ENCODE peak calls at places on chromosomes 16 and 17, in eight cellular contexts. N, F, T, S, D, L, W and Z are unnamed samples.

GRCh38 chr16:84194018-84194417 is 3.1 kb downstream of the ADAD2 start:
- DNase-seq in N (no peak), F (no peak), T (no peak), S (no peak), D (no peak), L (no peak), W (no peak), Z (no peak)

GRCh38 chr17:19486351-19487008 is 47.2 kb upstream of the SLC47A1 start:
- DNase-seq in N (no peak), F (no peak), T (no peak), S (no peak), D (no peak), L (no peak), W (no peak), Z (no peak)

GRCh38 chr16:84045818-84046470 is 3.3 kb upstream of the SLC38A8 start:
- DNase-seq in N (no peak), F (no peak), T (no peak), S (no peak), D (no peak), L (no peak), W (no peak), Z (no peak)

GRCh38 chr17:50003916-50004315 is 8.9 kb upstream of the DLX3 start:
- DNase-seq in N (no peak), F (no peak), T (no peak), S (no peak), D (no peak), L (no peak), W (no peak), Z (no peak)

GRCh38 chr16:73280366-73280765 is 232.4 kb upstream of the ZFHX3 start:
- DNase-seq in N (no peak), F (no peak), T (no peak), S (no peak), D (no peak), L (no peak), W (no peak), Z (no peak)

GRCh38 chr17:34756670-34757021 is 177.3 kb downstream of the TMEM132E start:
- DNase-seq in N (no peak), F (no peak), T (no peak), S (peak; percentile 74), D (no peak), L (no peak), W (no peak), Z (no peak)

GRCh38 chr17:76385892-76386786 is 1.7 kb downstream of the SPHK1 start:
- DNase-seq in N (peak; percentile 84), F (peak; percentile 65), T (peak; percentile 69), S (peak; percentile 76), D (peak; percentile 51), L (no peak), W (peak; percentile 98), Z (peak; percentile 83)

GRCh38 chr16:50401355-50401754 is 32.6 kb upstream of the BRD7 start:
- DNase-seq in N (no peak), F (no peak), T (no peak), S (no peak), D (no peak), L (no peak), W (no peak), Z (no peak)

GRCh38 chr17:40192961-40193360 is 15.7 kb downstream of the RAPGEFL1 start:
- DNase-seq in N (no peak), F (no peak), T (no peak), S (no peak), D (no peak), L (no peak), W (no peak), Z (no peak)

GRCh38 chr16:56836410-56836834 is 28.6 kb upstream of the SLC12A3 start:
- DNase-seq in N (no peak), F (no peak), T (no peak), S (no peak), D (no peak), L (no peak), W (no peak), Z (no peak)

GRCh38 chr16:80852261-80852872 is 48.0 kb upstream of the CDYL2 start:
- DNase-seq in N (peak; percentile 4), F (no peak), T (no peak), S (no peak), D (no peak), L (peak; percentile 1), W (peak; percentile 28), Z (peak; percentile 61)

GRCh38 chr17:57490890-57491289 is 234.6 kb downstream of the MSI2 start:
- DNase-seq in N (no peak), F (no peak), T (no peak), S (no peak), D (no peak), L (no peak), W (no peak), Z (no peak)

GRCh38 chr16:52773026-52773425 is 226.1 kb upstream of the TOX3 start:
- DNase-seq in N (no peak), F (no peak), T (no peak), S (no peak), D (no peak), L (no peak), W (no peak), Z (no peak)

GRCh38 chr16:29824589-29825144 is 4.4 kb downstream of the MVP start:
- DNase-seq in N (no peak), F (no peak), T (no peak), S (no peak), D (no peak), L (no peak), W (peak; percentile 68), Z (peak; percentile 33)

GRCh38 chr16:31404353-31405064 is 11.4 kb downstream of the ITGAD start:
- DNase-seq in N (no peak), F (no peak), T (no peak), S (no peak), D (no peak), L (no peak), W (peak; percentile 97), Z (no peak)

GRCh38 chr17:62679866-62680377 is 52.5 kb downstream of the MRC2 start:
- DNase-seq in N (no peak), F (no peak), T (no peak), S (no peak), D (no peak), L (no peak), W (no peak), Z (no peak)

GRCh38 chr17:56793506-56793905 is 40.2 kb downstream of the C17orf67 start:
- DNase-seq in N (no peak), F (no peak), T (no peak), S (no peak), D (no peak), L (no peak), W (no peak), Z (no peak)

GRCh38 chr16:3879887-3880564 is 487 bp downstream of the CREBBP start:
- DNase-seq in N (peak; percentile 70), F (peak; percentile 52), T (peak; percentile 14), S (peak; percentile 81), D (peak; percentile 53), L (no peak), W (peak; percentile 27), Z (peak; percentile 56)

GRCh38 chr16:3591991-3592390 is 14.8 kb upstream of the NLRC3 start:
- DNase-seq in N (no peak), F (no peak), T (no peak), S (no peak), D (no peak), L (no peak), W (no peak), Z (no peak)

GRCh38 chr17:31068291-31068690 is 26.5 kb upstream of the NF1 start:
- DNase-seq in N (peak; percentile 51), F (no peak), T (no peak), S (no peak), D (no peak), L (no peak), W (no peak), Z (peak; percentile 70)

GRCh38 chr17:28946239-28946638 is 5.1 kb downstream of the PHF12 start:
- DNase-seq in N (no peak), F (no peak), T (no peak), S (no peak), D (no peak), L (peak; percentile 49), W (no peak), Z (no peak)

GRCh38 chr17:1147664-1148063 is 32.1 kb downstream of the ABR start:
- DNase-seq in N (no peak), F (peak; percentile 63), T (no peak), S (no peak), D (no peak), L (no peak), W (peak; percentile 87), Z (peak; percentile 74)

GRCh38 chr16:73996624-73997339 is 299.8 kb upstream of the PSMD7 start:
- DNase-seq in N (no peak), F (no peak), T (no peak), S (no peak), D (no peak), L (no peak), W (no peak), Z (peak; percentile 69)

GRCh38 chr16:10385725-10386516 is at the start of gene ATF7IP2:
- DNase-seq in N (peak; percentile 90), F (no peak), T (peak; percentile 85), S (peak; percentile 91), D (peak; percentile 74), L (peak; percentile 64), W (peak; percentile 96), Z (peak; percentile 58)

GRCh38 chr17:57999496-58000017 is 7.5 kb downstream of the SRSF1 start:
- DNase-seq in N (no peak), F (peak; percentile 75), T (no peak), S (no peak), D (no peak), L (no peak), W (peak; percentile 53), Z (peak; percentile 86)

GRCh38 chr17:73940511-73940910 is 263.0 kb upstream of the RPL38 start:
- DNase-seq in N (no peak), F (no peak), T (no peak), S (no peak), D (no peak), L (no peak), W (no peak), Z (no peak)

GRCh38 chr17:8830141-8830540 is 31.0 kb upstream of the MFSD6L start:
- DNase-seq in N (no peak), F (no peak), T (no peak), S (no peak), D (no peak), L (no peak), W (no peak), Z (no peak)

GRCh38 chr17:44865231-44865660 is 17.6 kb downstream of the HIGD1B start:
- DNase-seq in N (peak; percentile 55), F (peak; percentile 75), T (peak; percentile 49), S (peak; percentile 66), D (peak; percentile 42), L (peak; percentile 20), W (peak; percentile 88), Z (peak; percentile 77)

GRCh38 chr17:20281860-20282259 is 185.5 kb downstream of the LGALS9B start:
- DNase-seq in N (no peak), F (no peak), T (no peak), S (peak; percentile 30), D (no peak), L (no peak), W (no peak), Z (no peak)

GRCh38 chr17:7425316-7425715 is at the start of gene SPEM2:
- DNase-seq in N (no peak), F (no peak), T (no peak), S (no peak), D (no peak), L (no peak), W (no peak), Z (no peak)

GRCh38 chr17:83116311-83116771 is 36.9 kb downstream of the METRNL start:
- DNase-seq in N (no peak), F (no peak), T (no peak), S (no peak), D (no peak), L (no peak), W (no peak), Z (no peak)

GRCh38 chr17:55063857-55064485 is 95.4 kb downstream of the STXBP4 start:
- DNase-seq in N (no peak), F (no peak), T (no peak), S (no peak), D (no peak), L (no peak), W (no peak), Z (no peak)

GRCh38 chr16:67632415-67633172 is 12.3 kb upstream of the CARMIL2 start:
- DNase-seq in N (no peak), F (no peak), T (no peak), S (no peak), D (no peak), L (peak; percentile 13), W (no peak), Z (peak; percentile 0)

GRCh38 chr17:49990921-49991320 is 4.1 kb downstream of the DLX3 start:
- DNase-seq in N (no peak), F (no peak), T (no peak), S (no peak), D (no peak), L (no peak), W (no peak), Z (no peak)